ENCODE peak calls at places on chromosomes 1 and 21, in eight cellular contexts. F is stimulated activated CD4-positive, alpha-beta T cell treated with anti-CD3 and anti-CD28 coated beads, TNF-alpha, amount 100 ng/mL, for 48 hours; S is naive thymus-derived CD8-positive, alpha-beta T cell; B is NCI-H460; Y is cerebellar cortex; H is cardiac fibroblast; V is stromal cell of bone marrow; Z is posterior vena cava. C is an unnamed sample.

GRCh38 chr1:110370827-110371226 is 20.0 kb downstream of the SLC16A4 start:
- DNase-seq in F (no peak), S (no peak), B (no peak), Y (no peak), H (peak; percentile 77), V (peak; percentile 59), Z (no peak), C (no peak)

GRCh38 chr1:147907786-147908509 is 5.4 kb downstream of the GJA8 start:
- DNase-seq in F (no peak), S (no peak), B (no peak), Y (no peak), H (no peak), V (no peak), Z (peak; percentile 70), C (no peak)

GRCh38 chr1:118788372-118788955 is 199.7 kb downstream of the TBX15 start:
- DNase-seq in F (no peak), S (no peak), B (no peak), Y (no peak), H (peak; percentile 76), V (peak; percentile 76), Z (no peak), C (no peak)

GRCh38 chr21:45824546-45825208 is 156.9 kb upstream of the COL6A1 start:
- DNase-seq in F (no peak), S (no peak), B (no peak), Y (no peak), H (no peak), V (no peak), Z (no peak), C (no peak)

GRCh38 chr1:21736876-21737275 is 46.1 kb downstream of the USP48 start:
- DNase-seq in F (no peak), S (no peak), B (no peak), Y (no peak), H (no peak), V (no peak), Z (no peak), C (no peak)

GRCh38 chr1:180040034-180040433 is 85.4 kb downstream of the CEP350 start:
- DNase-seq in F (no peak), S (no peak), B (peak; percentile 3), Y (no peak), H (peak; percentile 79), V (peak; percentile 54), Z (no peak), C (no peak)

GRCh38 chr1:76262591-76262990 is 188.0 kb downstream of the ST6GALNAC3 start:
- DNase-seq in F (no peak), S (no peak), B (no peak), Y (no peak), H (peak; percentile 4), V (no peak), Z (no peak), C (no peak)

GRCh38 chr1:86825294-86825693 is 88.6 kb downstream of the SELENOF start:
- DNase-seq in F (no peak), S (no peak), B (no peak), Y (no peak), H (no peak), V (no peak), Z (no peak), C (no peak)

GRCh38 chr1:33624261-33624990 is 152.0 kb downstream of the ZSCAN20 start:
- DNase-seq in F (no peak), S (no peak), B (no peak), Y (no peak), H (no peak), V (no peak), Z (no peak), C (no peak)

GRCh38 chr1:28552482-28553228 is at the start of gene TRNAU1AP:
- DNase-seq in F (peak; percentile 96), S (peak; percentile 96), B (peak; percentile 90), Y (peak; percentile 94), H (peak; percentile 96), V (peak; percentile 89), Z (peak; percentile 99), C (peak; percentile 96)

GRCh38 chr1:30274937-30275621 is 448.3 kb downstream of the MATN1 start:
- DNase-seq in F (no peak), S (no peak), B (no peak), Y (no peak), H (no peak), V (no peak), Z (no peak), C (no peak)

GRCh38 chr21:41684381-41685245 is 82.2 kb downstream of the RIPK4 start:
- DNase-seq in F (no peak), S (no peak), B (peak; percentile 71), Y (no peak), H (peak; percentile 51), V (no peak), Z (no peak), C (no peak)

GRCh38 chr1:40039757-40040510 is 595 bp upstream of the CAP1 start:
- DNase-seq in F (peak; percentile 68), S (peak; percentile 63), B (peak; percentile 65), Y (peak; percentile 82), H (peak; percentile 96), V (peak; percentile 72), Z (peak; percentile 98), C (peak; percentile 95)

GRCh38 chr1:81801834-81802531 is 1.2 kb downstream of the ADGRL2 start:
- DNase-seq in F (no peak), S (no peak), B (no peak), Y (no peak), H (peak; percentile 69), V (no peak), Z (peak; percentile 80), C (no peak)

GRCh38 chr1:65417729-65418128 is 2.7 kb upstream of the LEPR start:
- DNase-seq in F (no peak), S (no peak), B (no peak), Y (no peak), H (no peak), V (no peak), Z (no peak), C (no peak)

GRCh38 chr1:39973503-39974135 is 18.7 kb downstream of the MFSD2A start:
- DNase-seq in F (peak; percentile 41), S (peak; percentile 65), B (peak; percentile 46), Y (peak; percentile 78), H (peak; percentile 73), V (peak; percentile 27), Z (peak; percentile 89), C (peak; percentile 81)

GRCh38 chr1:156211243-156211642 is 1.6 kb upstream of the PMF1 start:
- DNase-seq in F (no peak), S (no peak), B (no peak), Y (no peak), H (no peak), V (no peak), Z (peak; percentile 15), C (no peak)

GRCh38 chr21:35940074-35940927 is 120.0 kb downstream of the SETD4 start:
- DNase-seq in F (no peak), S (peak; percentile 9), B (peak; percentile 49), Y (peak; percentile 66), H (peak; percentile 87), V (peak; percentile 75), Z (no peak), C (peak; percentile 18)

C was measured in HL-60.